ENCODE peak calls at places on chromosomes 5 and 9, in six cellular contexts. V, T, W, S, B and L are unnamed samples.

GRCh38 chr9:69976165-69976564 is 67.5 kb upstream of the MAMDC2 start:
- DNase-seq in B (no peak), T (peak), W (no peak), S (peak), V (no peak), L (no peak)

GRCh38 chr9:100587375-100587774 is 9.5 kb downstream of the CAVIN4 start:
- DNase-seq in V (no peak), T (peak), S (peak), B (no peak), W (no peak), L (no peak)

GRCh38 chr5:173680660-173681242 is 64.3 kb upstream of the BOD1 start:
- DNase-seq in B (no peak), V (no peak), T (no peak), W (no peak), S (no peak), L (no peak)

GRCh38 chr9:91071185-91071990 is 269.8 kb downstream of the SYK start:
- DNase-seq in W (no peak), T (peak), S (peak), V (no peak), B (no peak), L (peak)

GRCh38 chr5:172640822-172641358 is at the start of gene NEURL1B:
- DNase-seq in T (peak), V (peak), W (peak), B (peak), S (peak), L (peak)

GRCh38 chr9:69657269-69657668 is 14.9 kb downstream of the APBA1 start:
- DNase-seq in B (no peak), V (no peak), T (no peak), S (no peak), W (no peak), L (no peak)

GRCh38 chr5:132765311-132766019 is 11.6 kb downstream of the SEPTIN8 start:
- DNase-seq in B (no peak), W (no peak), V (no peak), S (no peak), T (no peak), L (no peak)

GRCh38 chr5:14902826-14903560 is 31.4 kb upstream of the ANKH start:
- DNase-seq in T (no peak), V (no peak), W (no peak), B (no peak), S (no peak), L (no peak)